ENCODE peak calls at places on chromosomes 1 and 21, in five cellular contexts. One of them, this sample, is unnamed.

GRCh38 chr1:153677718-153678518 is 570 bp upstream of the NPR1 start:
- DNase-seq in cardiac fibroblast: peak
- DNase-seq in right cardiac atrium: peak
- DNase-seq in GM12865: peak
- DNase-seq in Panc1: peak
- DNase-seq in this sample: no peak

GRCh38 chr21:43864313-43864805 is 664 bp upstream of the AGPAT3 start:
- DNase-seq in cardiac fibroblast: peak
- DNase-seq in right cardiac atrium: peak
- DNase-seq in GM12865: peak
- DNase-seq in Panc1: no peak
- DNase-seq in this sample: no peak

GRCh38 chr1:218742478-218743260 is 397.5 kb downstream of the TGFB2 start:
- DNase-seq in cardiac fibroblast: peak
- DNase-seq in right cardiac atrium: no peak
- DNase-seq in GM12865: no peak
- DNase-seq in Panc1: no peak
- DNase-seq in this sample: no peak

GRCh38 chr1:149885364-149886111 is 13.8 kb upstream of the BOLA1 start:
- DNase-seq in cardiac fibroblast: peak
- DNase-seq in right cardiac atrium: peak
- DNase-seq in GM12865: peak
- DNase-seq in Panc1: peak
- DNase-seq in this sample: no peak

GRCh38 chr1:224438989-224439388 is 4.4 kb upstream of the WDR26 start:
- DNase-seq in cardiac fibroblast: no peak
- DNase-seq in right cardiac atrium: no peak
- DNase-seq in GM12865: no peak
- DNase-seq in Panc1: no peak
- DNase-seq in this sample: no peak

GRCh38 chr1:3127738-3128137 is 58.7 kb downstream of the PRDM16 start:
- DNase-seq in cardiac fibroblast: no peak
- DNase-seq in right cardiac atrium: peak
- DNase-seq in GM12865: no peak
- DNase-seq in Panc1: no peak
- DNase-seq in this sample: no peak

GRCh38 chr21:27498025-27498424 is 531.1 kb upstream of the ADAMTS5 start:
- DNase-seq in cardiac fibroblast: no peak
- DNase-seq in right cardiac atrium: no peak
- DNase-seq in GM12865: no peak
- DNase-seq in Panc1: no peak
- DNase-seq in this sample: no peak

GRCh38 chr1:52574594-52574993 is 21.7 kb upstream of the TUT4 start:
- DNase-seq in cardiac fibroblast: peak
- DNase-seq in right cardiac atrium: no peak
- DNase-seq in GM12865: no peak
- DNase-seq in Panc1: no peak
- DNase-seq in this sample: peak

GRCh38 chr1:78607334-78607927 is 12.8 kb upstream of the IFI44L start:
- DNase-seq in cardiac fibroblast: peak
- DNase-seq in right cardiac atrium: no peak
- DNase-seq in GM12865: peak
- DNase-seq in Panc1: no peak
- DNase-seq in this sample: no peak

GRCh38 chr1:99591886-99592285 is 54.0 kb upstream of the PALMD start:
- DNase-seq in cardiac fibroblast: no peak
- DNase-seq in right cardiac atrium: no peak
- DNase-seq in GM12865: no peak
- DNase-seq in Panc1: no peak
- DNase-seq in this sample: no peak

GRCh38 chr1:230632273-230632873 is 9.9 kb upstream of the COG2 start:
- DNase-seq in cardiac fibroblast: peak
- DNase-seq in right cardiac atrium: no peak
- DNase-seq in GM12865: peak
- DNase-seq in Panc1: peak
- DNase-seq in this sample: no peak

GRCh38 chr1:241815957-241816356 is 32.0 kb upstream of the EXO1 start:
- DNase-seq in cardiac fibroblast: no peak
- DNase-seq in right cardiac atrium: no peak
- DNase-seq in GM12865: no peak
- DNase-seq in Panc1: no peak
- DNase-seq in this sample: no peak

GRCh38 chr1:76494807-76495206 is 372.5 kb upstream of the ST6GALNAC5 start:
- DNase-seq in cardiac fibroblast: peak
- DNase-seq in right cardiac atrium: no peak
- DNase-seq in GM12865: peak
- DNase-seq in Panc1: no peak
- DNase-seq in this sample: peak

GRCh38 chr21:41189147-41189538 is 21.2 kb downstream of the BACE2 start:
- DNase-seq in cardiac fibroblast: no peak
- DNase-seq in right cardiac atrium: no peak
- DNase-seq in GM12865: no peak
- DNase-seq in Panc1: no peak
- DNase-seq in this sample: no peak

GRCh38 chr1:29849038-29849750 is 612.9 kb downstream of the PTPRU start:
- DNase-seq in cardiac fibroblast: peak
- DNase-seq in right cardiac atrium: no peak
- DNase-seq in GM12865: peak
- DNase-seq in Panc1: peak
- DNase-seq in this sample: no peak

DNA sequence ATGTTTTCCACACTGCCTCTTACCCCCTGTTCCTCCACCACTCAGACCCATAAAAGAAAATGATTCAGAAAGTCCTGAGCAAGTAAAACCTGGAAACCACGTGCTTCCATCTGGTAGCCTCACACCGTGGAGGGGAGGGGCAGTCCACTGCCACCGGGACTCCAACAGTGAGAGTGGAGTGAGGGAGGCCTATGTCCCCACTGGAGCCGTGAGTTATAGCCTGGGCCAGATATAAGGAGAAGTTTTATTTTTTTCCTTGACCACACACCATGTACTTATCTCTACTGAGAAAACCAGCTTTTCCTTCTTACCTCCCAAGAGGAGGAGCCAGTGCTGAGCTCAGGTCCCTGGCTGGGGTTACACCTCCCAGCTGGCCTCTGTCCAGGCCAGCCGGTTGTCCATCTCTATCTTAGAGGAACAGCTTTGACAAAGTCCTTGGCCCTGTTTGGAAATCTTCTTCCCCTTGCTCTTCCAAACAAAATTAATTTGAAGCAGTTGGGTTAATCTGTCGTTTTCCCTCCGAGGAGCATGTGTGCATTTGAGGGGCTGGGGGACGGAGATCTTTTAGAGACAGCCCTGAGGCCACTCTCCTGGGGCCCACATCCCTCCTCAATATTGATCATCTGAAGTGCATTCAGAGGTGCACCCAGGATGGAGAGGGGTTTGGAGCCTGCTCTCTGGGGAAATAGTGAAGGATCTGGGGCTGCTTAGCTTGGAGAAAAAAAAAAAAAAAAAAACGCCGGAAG is 49.1 kb upstream of the SERBP1 start:
- DNase-seq in cardiac fibroblast: peak
- DNase-seq in right cardiac atrium: peak
- DNase-seq in GM12865: no peak
- DNase-seq in Panc1: no peak
- DNase-seq in this sample: no peak
- H3K4me3 ChIP-seq in cardiac fibroblast: no peak
- H3K4me3 ChIP-seq in right cardiac atrium: no peak
- H3K4me3 ChIP-seq in GM12865: no peak
- H3K4me3 ChIP-seq in Panc1: no peak
- H3K4me3 ChIP-seq in this sample: no peak

GRCh38 chr1:193118803-193119730 is 2.8 kb upstream of the CDC73 start:
- DNase-seq in cardiac fibroblast: no peak
- DNase-seq in right cardiac atrium: no peak
- DNase-seq in GM12865: no peak
- DNase-seq in Panc1: no peak
- DNase-seq in this sample: no peak
- H3K4me3 ChIP-seq in cardiac fibroblast: no peak
- H3K4me3 ChIP-seq in right cardiac atrium: no peak
- H3K4me3 ChIP-seq in GM12865: peak
- H3K4me3 ChIP-seq in Panc1: no peak
- H3K4me3 ChIP-seq in this sample: no peak

GRCh38 chr1:203299180-203299579 is 6.1 kb upstream of the BTG2 start:
- DNase-seq in cardiac fibroblast: no peak
- DNase-seq in right cardiac atrium: no peak
- DNase-seq in GM12865: peak
- DNase-seq in Panc1: no peak
- DNase-seq in this sample: no peak
- H3K4me3 ChIP-seq in cardiac fibroblast: no peak
- H3K4me3 ChIP-seq in right cardiac atrium: no peak
- H3K4me3 ChIP-seq in GM12865: peak
- H3K4me3 ChIP-seq in Panc1: no peak
- H3K4me3 ChIP-seq in this sample: no peak

GRCh38 chr1:160451859-160452232 is 51.5 kb downstream of the VANGL2 start:
- DNase-seq in cardiac fibroblast: no peak
- DNase-seq in right cardiac atrium: no peak
- DNase-seq in GM12865: peak
- DNase-seq in Panc1: no peak
- DNase-seq in this sample: no peak
- H3K4me3 ChIP-seq in cardiac fibroblast: no peak
- H3K4me3 ChIP-seq in right cardiac atrium: no peak
- H3K4me3 ChIP-seq in GM12865: peak
- H3K4me3 ChIP-seq in Panc1: no peak
- H3K4me3 ChIP-seq in this sample: no peak

DNA sequence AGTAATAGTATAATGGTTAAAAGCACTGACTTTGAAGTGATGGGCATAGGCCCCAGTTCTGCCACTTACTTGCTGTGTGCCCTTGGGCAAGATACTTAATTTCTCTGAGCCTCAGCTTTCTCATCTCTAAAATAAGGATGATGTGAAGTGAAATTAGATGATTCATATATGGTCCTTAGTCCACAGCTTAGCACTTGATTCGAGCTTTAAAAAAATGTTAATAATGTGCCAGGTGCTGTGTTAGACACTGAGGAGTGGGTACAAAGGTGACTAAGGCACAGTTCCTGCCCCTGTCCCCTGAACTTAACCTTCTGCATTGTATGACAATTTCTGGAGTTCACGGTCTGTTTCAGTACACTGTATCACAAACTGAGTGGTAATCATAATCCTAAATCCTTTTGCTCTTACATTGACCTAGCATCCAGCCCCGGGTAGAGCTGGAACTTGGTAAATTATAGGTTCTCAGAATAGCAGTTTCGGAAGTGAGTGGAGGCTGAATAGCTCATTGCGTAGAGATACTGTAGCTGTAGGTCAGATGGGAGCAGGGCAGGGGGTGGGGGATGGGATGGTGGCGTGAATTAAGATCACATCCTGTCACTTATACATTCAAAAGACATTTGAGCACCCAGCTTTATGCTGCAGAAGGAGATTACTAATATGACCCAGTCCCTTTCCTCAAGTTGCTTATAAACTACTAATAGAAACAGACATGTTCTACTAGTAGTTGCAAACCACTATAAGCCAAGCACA is 1.5 kb downstream of the ZNF691 start:
- DNase-seq in cardiac fibroblast: no peak
- DNase-seq in right cardiac atrium: no peak
- DNase-seq in GM12865: peak
- DNase-seq in Panc1: no peak
- DNase-seq in this sample: no peak
- H3K4me3 ChIP-seq in cardiac fibroblast: no peak
- H3K4me3 ChIP-seq in right cardiac atrium: no peak
- H3K4me3 ChIP-seq in GM12865: peak
- H3K4me3 ChIP-seq in Panc1: no peak
- H3K4me3 ChIP-seq in this sample: peak

DNA sequence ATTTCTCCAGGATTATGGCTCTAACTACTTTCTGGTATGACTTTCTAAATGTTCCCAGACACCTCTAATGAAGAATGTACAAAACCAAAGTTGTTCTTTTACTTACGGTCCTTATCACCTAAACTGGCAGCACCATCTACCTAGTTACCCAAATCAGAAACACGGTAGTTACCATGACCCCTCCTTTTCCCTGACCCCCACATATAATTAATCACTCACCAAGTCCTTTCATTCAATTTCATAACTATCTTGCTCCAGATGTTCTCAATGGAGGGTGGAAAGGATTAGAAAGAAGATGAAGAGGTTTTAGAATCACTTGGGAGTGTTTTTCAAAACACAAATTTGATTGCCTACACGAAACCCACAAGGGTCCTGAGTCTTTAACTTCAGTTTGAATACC is 98.0 kb downstream of the DENND1B start:
- DNase-seq in cardiac fibroblast: no peak
- DNase-seq in right cardiac atrium: no peak
- DNase-seq in GM12865: no peak
- DNase-seq in Panc1: no peak
- DNase-seq in this sample: no peak
- H3K4me3 ChIP-seq in cardiac fibroblast: no peak
- H3K4me3 ChIP-seq in right cardiac atrium: no peak
- H3K4me3 ChIP-seq in GM12865: no peak
- H3K4me3 ChIP-seq in Panc1: no peak
- H3K4me3 ChIP-seq in this sample: no peak

GRCh38 chr1:206002833-206003532 is at the start of gene RAB7B:
- DNase-seq in cardiac fibroblast: peak
- DNase-seq in right cardiac atrium: peak
- DNase-seq in GM12865: no peak
- DNase-seq in Panc1: no peak
- DNase-seq in this sample: peak

GRCh38 chr1:206000641-206001339 is 2.4 kb downstream of the RAB7B start:
- DNase-seq in cardiac fibroblast: peak
- DNase-seq in right cardiac atrium: no peak
- DNase-seq in GM12865: no peak
- DNase-seq in Panc1: no peak
- DNase-seq in this sample: no peak

GRCh38 chr1:206001476-206001888 is 1.7 kb downstream of the RAB7B start:
- DNase-seq in cardiac fibroblast: peak
- DNase-seq in right cardiac atrium: peak
- DNase-seq in GM12865: no peak
- DNase-seq in Panc1: no peak
- DNase-seq in this sample: peak

GRCh38 chr1:206004269-206004800 is 1.1 kb upstream of the RAB7B start:
- DNase-seq in cardiac fibroblast: no peak
- DNase-seq in right cardiac atrium: no peak
- DNase-seq in GM12865: no peak
- DNase-seq in Panc1: no peak
- DNase-seq in this sample: no peak

DNA sequence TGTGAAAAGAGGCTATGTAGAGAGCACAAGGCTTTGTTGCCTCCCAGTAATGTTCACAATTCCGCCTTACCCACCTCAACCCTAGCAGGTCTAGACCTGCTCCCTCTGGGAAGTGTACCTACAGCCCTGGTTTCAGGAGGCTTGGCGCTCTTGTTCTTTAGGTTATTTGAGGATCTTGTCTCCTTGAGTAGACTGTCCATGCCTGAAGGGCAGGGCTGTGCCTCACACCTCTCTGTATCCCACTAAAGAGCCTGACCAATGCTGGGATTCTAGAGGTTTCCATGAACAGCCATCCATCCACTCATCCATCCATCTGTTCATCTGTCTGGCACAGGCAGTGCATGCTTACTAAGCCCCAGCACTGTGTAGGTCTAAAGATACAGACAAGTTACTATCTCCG is 1.0 kb downstream of the RAB7B start:
- DNase-seq in cardiac fibroblast: no peak
- DNase-seq in right cardiac atrium: no peak
- DNase-seq in GM12865: no peak
- DNase-seq in Panc1: no peak
- DNase-seq in this sample: no peak
- H3K4me3 ChIP-seq in cardiac fibroblast: no peak
- H3K4me3 ChIP-seq in right cardiac atrium: no peak
- H3K4me3 ChIP-seq in GM12865: no peak
- H3K4me3 ChIP-seq in Panc1: no peak
- H3K4me3 ChIP-seq in this sample: peak

GRCh38 chr1:56572334-56573050 is 6.9 kb downstream of the PLPP3 start:
- DNase-seq in cardiac fibroblast: no peak
- DNase-seq in right cardiac atrium: no peak
- DNase-seq in GM12865: no peak
- DNase-seq in Panc1: no peak
- DNase-seq in this sample: no peak
- H3K4me3 ChIP-seq in cardiac fibroblast: no peak
- H3K4me3 ChIP-seq in right cardiac atrium: no peak
- H3K4me3 ChIP-seq in GM12865: no peak
- H3K4me3 ChIP-seq in Panc1: no peak
- H3K4me3 ChIP-seq in this sample: no peak

This sample was measured in skeletal muscle cell.